ENCODE peak calls at places on chromosomes 1 and 21, in seven cellular contexts. F, O, B, K, D, G and R are unnamed samples.

GRCh38 chr1:90800012-90800717 is 83.1 kb upstream of the BARHL2 start:
- DNase-seq in F (no peak), O (no peak), B (no peak), K (no peak), D (no peak), G (no peak), R (no peak)

GRCh38 chr1:89922911-89923310 is 72.0 kb upstream of the ZNF326 start:
- DNase-seq in F (no peak), O (no peak), B (no peak), K (no peak), D (no peak), G (no peak), R (no peak)

GRCh38 chr1:30402031-30402430 is 321.4 kb downstream of the MATN1 start:
- DNase-seq in F (no peak), O (no peak), B (peak), K (no peak), D (no peak), G (no peak), R (no peak)

GRCh38 chr1:234927312-234927967 is 201.2 kb downstream of the TOMM20 start:
- DNase-seq in F (no peak), O (no peak), B (peak), K (no peak), D (no peak), G (no peak), R (no peak)

GRCh38 chr1:210448293-210448892 is 119.7 kb downstream of the HHAT start:
- DNase-seq in F (no peak), O (peak), B (no peak), K (no peak), D (no peak), G (no peak), R (no peak)

GRCh38 chr1:224539971-224540370 is 76.1 kb upstream of the CNIH3 start:
- DNase-seq in F (no peak), O (peak), B (no peak), K (no peak), D (no peak), G (no peak), R (no peak)

GRCh38 chr21:45336535-45336810 is 48.8 kb upstream of the POFUT2 start:
- DNase-seq in F (peak), O (no peak), B (peak), K (no peak), D (no peak), G (no peak), R (no peak)

GRCh38 chr1:77831976-77832695 is 52.7 kb downstream of the MIGA1 start:
- DNase-seq in F (no peak), O (no peak), B (no peak), K (no peak), D (no peak), G (no peak), R (no peak)

GRCh38 chr1:184219414-184219813 is 167.4 kb upstream of the C1orf21 start:
- DNase-seq in F (no peak), O (no peak), B (no peak), K (no peak), D (no peak), G (no peak), R (no peak)